ENCODE peak calls at places on chromosomes 13 and 19, in six cellular contexts. F is AG04450, E is suprapubic skin, D is mucosa of descending colon, Y is AG10803, X is psoas muscle. V is an unnamed sample.

GRCh38 chr19:51002542-51003311 is 1.3 kb upstream of the KLK8 start:
- DNase-seq in F (no peak), Y (no peak), E (peak), D (no peak), X (no peak), V (no peak)

GRCh38 chr19:10760268-10760944 is 42.5 kb downstream of the DNM2 start:
- DNase-seq in F (no peak), D (no peak), E (no peak), Y (no peak), X (no peak), V (no peak)

GRCh38 chr13:42548731-42549554 is 25.0 kb upstream of the TNFSF11 start:
- DNase-seq in F (no peak), X (no peak), Y (no peak), D (peak), E (no peak), V (no peak)

GRCh38 chr13:20191902-20192469 is 752 bp downstream of the GJB2 start:
- DNase-seq in X (no peak), D (peak), F (no peak), E (no peak), Y (no peak), V (no peak)

GRCh38 chr13:98541701-98542203 is 35.2 kb downstream of the STK24 start:
- DNase-seq in F (no peak), X (no peak), D (no peak), E (no peak), Y (no peak), V (no peak)

GRCh38 chr19:33532859-33533455 is 11.4 kb upstream of the PEPD start:
- DNase-seq in E (no peak), Y (no peak), D (no peak), F (no peak), X (no peak), V (no peak)

GRCh38 chr13:28531956-28532225 is 37.0 kb upstream of the FLT1 start:
- DNase-seq in F (no peak), X (no peak), E (no peak), Y (no peak), D (no peak), V (no peak)

GRCh38 chr19:10295305-10295846 is 5.6 kb downstream of the ICAM5 start:
- DNase-seq in Y (no peak), E (no peak), X (no peak), F (no peak), D (peak), V (no peak)

GRCh38 chr13:20126460-20127262 is 34.2 kb downstream of the GJA3 start:
- DNase-seq in F (no peak), Y (no peak), X (no peak), E (peak), D (no peak), V (no peak)

GRCh38 chr19:15198006-15198356 is 2.8 kb downstream of the NOTCH3 start:
- DNase-seq in F (no peak), E (no peak), X (no peak), D (peak), Y (no peak), V (no peak)

GRCh38 chr13:30898721-30899188 is 7.3 kb upstream of the MEDAG start:
- DNase-seq in Y (peak), X (no peak), D (no peak), F (peak), E (peak), V (no peak)

GRCh38 chr19:43464089-43464775 is 1.2 kb downstream of the LYPD3 start:
- DNase-seq in D (peak), X (peak), Y (no peak), E (peak), F (no peak), V (peak)

GRCh38 chr13:26062853-26063444 is 11.1 kb upstream of the SHISA2 start:
- DNase-seq in D (no peak), F (no peak), E (no peak), X (no peak), Y (peak), V (no peak)

GRCh38 chr19:15426485-15427349 is 7.9 kb upstream of the AKAP8L start:
- DNase-seq in F (no peak), Y (no peak), D (no peak), X (peak), E (no peak), V (no peak)

GRCh38 chr13:99250977-99251825 is 7.0 kb downstream of the GPR18 start:
- DNase-seq in Y (peak), X (no peak), F (no peak), D (no peak), E (no peak), V (no peak)

GRCh38 chr13:27709779-27710178 is 82.5 kb upstream of the GSX1 start:
- DNase-seq in D (no peak), E (no peak), F (no peak), X (no peak), Y (no peak), V (no peak)

GRCh38 chr19:39077323-39077722 is 6.8 kb upstream of the ACP7 start:
- DNase-seq in X (no peak), Y (no peak), D (no peak), E (no peak), F (no peak), V (no peak)

GRCh38 chr19:10352764-10353671 is 13.6 kb upstream of the ICAM3 start:
- DNase-seq in F (no peak), E (no peak), D (peak), Y (no peak), X (peak), V (peak)

GRCh38 chr13:98834254-98834960 is 81.9 kb upstream of the SLC15A1 start:
- DNase-seq in Y (no peak), X (no peak), E (no peak), F (no peak), D (no peak), V (no peak)

GRCh38 chr19:19817357-19817756 is 4.2 kb downstream of the ZNF506 start:
- DNase-seq in X (no peak), F (no peak), D (no peak), E (no peak), Y (no peak), V (no peak)

GRCh38 chr13:67147257-67148218 is 82.6 kb downstream of the PCDH9 start:
- DNase-seq in D (no peak), Y (peak), F (peak), X (no peak), E (no peak), V (no peak)

GRCh38 chr19:3175761-3176714 is 2.5 kb upstream of the S1PR4 start:
- DNase-seq in D (peak), Y (peak), X (no peak), E (no peak), F (no peak), V (no peak)

GRCh38 chr19:57587529-57587928 is 3.6 kb downstream of the ZIK1 start:
- DNase-seq in X (no peak), F (peak), E (no peak), Y (peak), D (no peak), V (no peak)

GRCh38 chr19:43527860-43528622 is 1.0 kb upstream of the ETHE1 start:
- DNase-seq in Y (peak), E (peak), X (peak), F (no peak), D (peak), V (no peak)

GRCh38 chr13:28136916-28137315 is 1.4 kb upstream of the PAN3 start:
- DNase-seq in D (no peak), Y (no peak), F (no peak), X (no peak), E (no peak), V (no peak)

GRCh38 chr13:95248953-95249352 is 52.3 kb downstream of the ABCC4 start:
- DNase-seq in X (no peak), E (no peak), Y (no peak), D (no peak), F (no peak), V (no peak)

GRCh38 chr19:4550018-4550417 is 9.5 kb downstream of the SEMA6B start:
- DNase-seq in F (no peak), D (no peak), Y (no peak), X (no peak), E (no peak), V (no peak)

GRCh38 chr19:4548238-4548584 is 8.4 kb upstream of the LRG1 start:
- DNase-seq in X (no peak), D (no peak), F (no peak), E (no peak), Y (no peak), V (no peak)

GRCh38 chr19:4550479-4551050 is 8.9 kb downstream of the SEMA6B start:
- DNase-seq in Y (no peak), F (no peak), X (no peak), E (no peak), D (no peak), V (no peak)

GRCh38 chr19:4543856-4544647 is 4.2 kb upstream of the LRG1 start:
- DNase-seq in E (no peak), D (no peak), Y (no peak), X (no peak), F (no peak), V (no peak)

GRCh38 chr19:4547303-4548237 is 7.7 kb upstream of the LRG1 start:
- DNase-seq in D (peak), X (no peak), Y (no peak), F (no peak), E (no peak), V (no peak)
- TF ChIP-seq CTCF in D (peak), X (peak), Y (peak), F (peak), E (no peak), V (peak)

GRCh38 chr19:5561559-5561958 is 6.2 kb downstream of the TINCR start:
- DNase-seq in Y (no peak), E (no peak), D (no peak), F (no peak), X (no peak), V (no peak)
- TF ChIP-seq CTCF in Y (peak), E (peak), D (no peak), F (peak), X (peak), V (peak)

GRCh38 chr19:46574533-46574932 is 26.6 kb upstream of the CALM3 start:
- DNase-seq in Y (no peak), F (no peak), E (no peak), D (no peak), X (no peak), V (no peak)

GRCh38 chr19:46573679-46574522 is 27.2 kb upstream of the CALM3 start:
- DNase-seq in X (no peak), Y (no peak), D (no peak), F (no peak), E (no peak), V (no peak)

GRCh38 chr19:46571495-46571894 is 29.6 kb upstream of the CALM3 start:
- DNase-seq in Y (no peak), E (no peak), X (no peak), F (no peak), D (no peak), V (no peak)
- TF ChIP-seq CTCF in Y (peak), E (no peak), X (no peak), F (peak), D (no peak), V (peak)

GRCh38 chr19:1177322-1178114 is 3.5 kb upstream of the SBNO2 start:
- DNase-seq in F (peak), E (peak), Y (peak), D (no peak), X (peak), V (no peak)
- TF ChIP-seq CTCF in F (peak), E (no peak), Y (peak), D (no peak), X (no peak), V (no peak)

GRCh38 chr19:29121684-29122083 is 91.3 kb downstream of the UQCRFS1 start:
- DNase-seq in D (no peak), Y (peak), X (no peak), F (no peak), E (no peak), V (no peak)
- TF ChIP-seq CTCF in D (no peak), Y (peak), X (peak), F (peak), E (peak), V (peak)

GRCh38 chr19:13152356-13152853 is 2.2 kb downstream of the IER2 start:
- DNase-seq in F (no peak), Y (no peak), D (no peak), E (no peak), X (no peak), V (no peak)

GRCh38 chr19:13154911-13155471 is 4.8 kb downstream of the IER2 start:
- DNase-seq in D (peak), E (peak), X (peak), Y (peak), F (no peak), V (peak)

GRCh38 chr19:13152854-13153626 is 2.8 kb downstream of the IER2 start:
- DNase-seq in F (peak), X (peak), E (peak), Y (peak), D (peak), V (peak)

GRCh38 chr19:13154241-13154778 is 4.1 kb downstream of the IER2 start:
- DNase-seq in X (peak), F (peak), D (peak), Y (peak), E (peak), V (no peak)

GRCh38 chr19:13153627-13154240 is 3.5 kb downstream of the IER2 start:
- DNase-seq in F (no peak), Y (peak), X (peak), E (no peak), D (peak), V (no peak)
- TF ChIP-seq CTCF in F (peak), Y (peak), X (no peak), E (no peak), D (no peak), V (no peak)

DNA sequence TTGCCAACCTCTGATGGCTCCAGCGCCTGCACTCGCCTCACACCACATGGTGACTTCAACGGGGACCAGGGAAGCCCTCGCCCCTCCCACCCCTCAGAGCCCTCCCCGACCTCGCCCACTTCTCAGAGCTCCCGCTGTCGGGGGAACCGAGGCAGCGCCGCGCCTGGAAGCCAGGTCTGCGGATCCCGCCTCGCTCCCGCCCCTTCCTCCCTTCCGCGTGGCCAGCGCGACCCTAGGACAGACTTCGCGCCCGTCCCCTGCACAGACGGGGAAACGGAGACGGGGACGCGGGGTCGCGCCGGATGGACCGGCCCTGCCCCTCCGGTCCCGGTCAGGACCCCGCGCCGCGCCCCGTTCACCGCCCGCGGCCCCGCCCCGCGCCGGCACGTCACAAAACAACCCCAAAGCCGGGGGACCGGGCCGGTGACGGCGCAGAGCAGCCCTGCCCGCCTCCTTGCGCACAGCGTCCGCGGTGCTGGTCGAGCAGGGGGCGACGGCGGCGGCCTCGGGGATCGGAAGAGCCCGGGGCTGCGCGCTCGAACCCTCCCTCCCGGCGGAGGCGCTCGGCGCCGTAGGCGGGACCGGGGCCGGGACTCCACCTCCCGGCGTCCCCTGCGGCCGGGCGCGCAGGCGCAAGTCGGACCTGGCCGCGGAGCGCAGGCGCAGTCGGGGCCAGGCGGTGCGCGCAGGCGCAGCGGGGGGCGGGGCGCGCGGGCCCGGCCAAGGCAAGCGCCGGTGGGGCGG is 379 bp upstream of the CDC34 start:
- DNase-seq in Y (peak), F (peak), E (peak), X (peak), D (peak), V (peak)
- TF ChIP-seq CTCF in Y (peak), F (no peak), E (no peak), X (no peak), D (no peak), V (peak)

GRCh38 chr13:83088858-83089257 is 793.4 kb downstream of the SLITRK1 start:
- DNase-seq in F (no peak), D (no peak), X (no peak), Y (no peak), E (no peak), V (no peak)
- TF ChIP-seq CTCF in F (no peak), D (no peak), X (no peak), Y (no peak), E (no peak), V (no peak)

GRCh38 chr13:111791131-111791530 is 275.8 kb upstream of the SOX1 start:
- DNase-seq in X (no peak), E (no peak), D (no peak), F (no peak), Y (no peak), V (no peak)
- TF ChIP-seq CTCF in X (no peak), E (no peak), D (no peak), F (no peak), Y (no peak), V (no peak)